ENCODE peak calls at places on chromosomes 16 and 17, in six cellular contexts. L is omental fat pad, I is GM13977, Q is choroid plexus epithelial cell, W is AG09309, B is left lung. R is an unnamed sample.

GRCh38 chr16:19875900-19876299 is 8.7 kb downstream of the GPRC5B start:
- DNase-seq in L (no peak), I (no peak), Q (no peak), W (no peak), B (no peak), R (no peak)

GRCh38 chr17:76997981-76998531 is 129.9 kb downstream of the MGAT5B start:
- DNase-seq in L (no peak), I (peak; percentile 75), Q (no peak), W (no peak), B (no peak), R (peak; percentile 69)

GRCh38 chr16:24626251-24626650 is 86.9 kb downstream of the RBBP6 start:
- DNase-seq in L (no peak), I (no peak), Q (peak; percentile 80), W (no peak), B (no peak), R (no peak)

GRCh38 chr17:78771758-78772382 is 10.2 kb downstream of the CYTH1 start:
- DNase-seq in L (no peak), I (no peak), Q (no peak), W (no peak), B (no peak), R (peak; percentile 47)

GRCh38 chr17:50204431-50204830 is 3.0 kb upstream of the COL1A1 start:
- DNase-seq in L (no peak), I (no peak), Q (no peak), W (no peak), B (no peak), R (no peak)

GRCh38 chr17:82865274-82865673 is 25.5 kb upstream of the ZNF750 start:
- DNase-seq in L (no peak), I (no peak), Q (no peak), W (no peak), B (peak; percentile 68), R (no peak)

GRCh38 chr17:35022536-35023063 is 40.9 kb downstream of the RFFL start:
- DNase-seq in L (peak; percentile 36), I (peak; percentile 46), Q (peak; percentile 98), W (peak; percentile 67), B (peak; percentile 88), R (peak; percentile 58)

GRCh38 chr17:13931111-13931526 is 138.2 kb upstream of the COX10 start:
- DNase-seq in L (no peak), I (no peak), Q (peak; percentile 39), W (peak; percentile 23), B (no peak), R (no peak)

GRCh38 chr16:88639231-88640038 is 1.1 kb downstream of the IL17C start:
- DNase-seq in L (no peak), I (no peak), Q (no peak), W (no peak), B (no peak), R (no peak)

GRCh38 chr17:75270218-75270965 is 639 bp downstream of the MIF4GD start:
- DNase-seq in L (peak; percentile 46), I (peak; percentile 86), Q (peak; percentile 73), W (no peak), B (peak; percentile 91), R (peak; percentile 81)

GRCh38 chr16:9316615-9317014 is 225.2 kb downstream of the HAPSTR1 start:
- DNase-seq in L (no peak), I (no peak), Q (no peak), W (no peak), B (no peak), R (no peak)

GRCh38 chr17:39593371-39593770 is 14.3 kb downstream of the NEUROD2 start:
- DNase-seq in L (no peak), I (no peak), Q (no peak), W (no peak), B (no peak), R (no peak)

GRCh38 chr17:28347261-28347891 is 10.0 kb downstream of the POLDIP2 start:
- DNase-seq in L (no peak), I (no peak), Q (peak; percentile 83), W (peak; percentile 83), B (no peak), R (no peak)

GRCh38 chr17:55237268-55237667 is 27.5 kb upstream of the HLF start:
- DNase-seq in L (no peak), I (no peak), Q (peak; percentile 8), W (no peak), B (no peak), R (no peak)

GRCh38 chr17:83079766-83080616 is 582 bp downstream of the METRNL start:
- DNase-seq in L (no peak), I (no peak), Q (no peak), W (no peak), B (no peak), R (no peak)

GRCh38 chr16:5466551-5466950 is 369.0 kb upstream of the EEF2KMT start:
- DNase-seq in L (no peak), I (no peak), Q (no peak), W (no peak), B (no peak), R (no peak)

GRCh38 chr17:39599006-39599664 is 8.6 kb downstream of the NEUROD2 start:
- DNase-seq in L (no peak), I (no peak), Q (no peak), W (no peak), B (no peak), R (no peak)

GRCh38 chr17:17599965-17600364 is 8.5 kb upstream of the PEMT start:
- DNase-seq in L (no peak), I (no peak), Q (no peak), W (no peak), B (no peak), R (no peak)

GRCh38 chr17:38750312-38751121 is 2.0 kb upstream of the PSMB3 start:
- DNase-seq in L (no peak), I (no peak), Q (no peak), W (no peak), B (peak; percentile 39), R (no peak)

GRCh38 chr17:56637254-56637653 is 43.8 kb downstream of the NOG start:
- DNase-seq in L (no peak), I (no peak), Q (no peak), W (no peak), B (no peak), R (no peak)

GRCh38 chr16:89700649-89701424 is 668 bp downstream of the SPATA2L start:
- DNase-seq in L (no peak), I (peak; percentile 74), Q (peak; percentile 61), W (no peak), B (peak; percentile 88), R (peak; percentile 65)

GRCh38 chr17:14972844-14973243 is 292.3 kb downstream of the PMP22 start:
- DNase-seq in L (no peak), I (no peak), Q (no peak), W (no peak), B (no peak), R (no peak)

DNA sequence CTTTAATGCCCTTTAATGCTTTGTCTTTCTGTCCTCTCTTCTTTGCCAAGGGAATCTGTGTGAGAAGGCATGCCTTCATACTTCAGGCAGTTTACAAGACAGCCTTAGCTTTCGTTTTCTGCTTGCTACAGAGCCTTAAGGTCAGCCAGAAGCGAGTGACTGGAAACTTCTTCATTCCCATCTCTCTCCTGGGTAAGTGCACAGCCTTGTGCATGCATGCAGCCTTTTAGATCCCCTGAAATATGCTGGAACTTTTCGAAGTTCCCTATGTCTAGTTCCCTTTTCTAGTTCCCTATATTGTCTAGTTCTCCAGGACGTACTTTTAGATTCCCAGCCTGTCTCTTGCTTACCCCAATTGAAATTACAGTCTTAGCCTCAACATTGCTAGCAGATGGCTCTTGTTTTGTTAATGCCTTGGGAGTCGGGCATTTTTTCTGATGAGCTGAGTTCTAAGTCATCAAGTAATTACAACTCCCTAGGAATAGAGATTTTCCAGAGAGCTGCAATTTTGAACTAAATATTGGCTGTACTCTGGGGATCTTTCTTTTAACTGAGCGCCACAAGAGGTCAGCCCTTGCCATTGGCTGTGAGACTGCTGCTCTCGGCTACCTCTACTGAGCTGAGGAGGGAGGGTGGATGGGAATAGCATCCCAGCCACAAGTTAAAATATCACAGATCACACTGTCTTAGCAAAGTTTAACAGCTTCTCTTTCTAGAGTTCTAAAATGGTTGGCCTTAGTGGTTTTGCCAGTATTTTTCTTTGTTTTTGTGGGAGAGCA is 22.7 kb upstream of the PPM1D start:
- DNase-seq in L (no peak), I (peak; percentile 28), Q (peak; percentile 88), W (no peak), B (no peak), R (peak; percentile 29)
- TF ChIP-seq CTCF in L (no peak), I (peak; percentile 36), Q (no peak), W (peak; percentile 23), B (no peak), R (peak; percentile 38)

DNA sequence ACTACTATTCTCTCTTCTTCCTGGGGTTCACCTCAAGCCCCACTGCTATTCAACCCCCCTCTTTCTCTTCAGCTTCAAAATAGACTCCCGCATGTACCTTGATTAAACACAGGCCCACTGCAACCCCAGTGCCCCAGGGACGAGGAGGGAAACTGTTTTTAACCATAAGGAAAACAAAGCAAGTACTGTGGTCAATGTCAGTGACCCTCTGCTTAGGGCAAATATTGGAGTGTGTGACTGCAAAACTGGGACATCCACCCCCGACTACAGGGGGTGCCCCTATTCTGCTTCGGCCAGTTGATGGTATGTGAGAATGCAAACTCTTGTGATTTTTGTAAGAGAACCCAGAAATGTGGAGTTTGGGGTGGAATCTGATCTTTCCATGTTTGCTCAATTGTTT is 9.5 kb upstream of the PNPO start:
- DNase-seq in L (no peak), I (no peak), Q (no peak), W (no peak), B (no peak), R (no peak)
- TF ChIP-seq CTCF in L (no peak), I (no peak), Q (no peak), W (no peak), B (no peak), R (no peak)

DNA sequence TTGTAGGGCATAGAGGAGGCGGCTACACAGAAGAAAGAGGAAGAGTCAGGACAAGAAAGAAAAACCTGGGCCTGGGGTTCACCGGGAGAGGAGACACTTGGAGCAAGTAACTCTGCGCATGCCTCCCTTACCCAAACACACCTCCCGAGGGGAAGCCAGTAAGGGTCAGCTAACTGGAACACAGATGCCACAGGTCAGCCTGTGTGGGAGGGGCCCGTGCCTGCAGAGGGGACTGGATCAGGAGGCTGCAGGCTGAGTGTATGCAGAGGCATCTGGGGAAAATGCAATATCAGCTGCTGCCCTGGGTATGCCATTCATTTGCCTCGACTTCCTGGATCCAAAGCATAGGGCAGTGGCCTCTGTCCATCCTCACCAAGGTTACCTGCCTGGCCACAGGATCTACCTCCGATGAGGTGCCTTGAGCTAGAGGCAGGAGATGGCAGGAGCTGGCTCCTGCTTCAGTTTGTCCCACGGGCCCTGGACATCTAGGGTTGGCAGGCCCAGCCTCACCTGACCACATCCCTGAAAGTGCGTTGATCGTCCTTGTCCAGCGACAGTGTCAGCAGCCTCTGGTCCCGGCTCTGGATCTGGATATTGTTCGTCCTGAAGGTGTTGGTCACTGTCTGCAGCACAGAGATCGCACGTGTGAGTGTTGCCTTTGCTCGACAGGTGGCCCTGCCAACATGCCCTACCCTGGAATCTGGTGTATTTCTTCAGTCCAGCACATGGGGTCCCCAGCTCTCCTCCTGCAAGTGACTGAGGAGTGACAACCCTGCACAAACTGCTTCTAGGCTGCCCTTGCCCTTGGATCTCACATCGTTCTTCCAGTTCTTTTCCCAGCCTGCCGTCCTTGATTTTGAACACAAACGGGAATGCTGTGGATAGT is 4.6 kb upstream of the MFSD6L start:
- DNase-seq in L (no peak), I (no peak), Q (no peak), W (no peak), B (no peak), R (no peak)
- TF ChIP-seq CTCF in L (no peak), I (peak; percentile 26), Q (no peak), W (no peak), B (no peak), R (no peak)

DNA sequence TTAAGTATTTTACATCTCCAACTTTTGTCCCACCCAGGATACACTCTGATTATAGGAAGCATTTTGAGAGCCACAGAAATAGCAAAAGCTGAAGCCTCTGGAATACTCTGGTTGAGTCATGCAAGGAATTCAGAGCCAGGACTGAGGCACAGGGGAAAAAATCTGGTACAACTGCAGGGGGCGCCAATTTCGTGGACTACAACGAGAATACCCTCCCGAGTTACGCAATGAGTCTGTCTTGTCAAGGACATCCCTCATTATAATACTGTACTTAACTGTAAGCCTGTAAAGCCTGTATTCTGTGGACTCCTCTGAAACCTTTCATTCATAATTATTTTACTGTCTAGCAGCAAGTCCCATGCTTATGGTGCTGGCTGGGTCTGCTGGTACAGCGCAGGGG is 7.8 kb downstream of the HOXB1 start:
- DNase-seq in L (no peak), I (no peak), Q (no peak), W (no peak), B (no peak), R (no peak)
- TF ChIP-seq CTCF in L (no peak), I (no peak), Q (peak; percentile 2), W (peak; percentile 23), B (no peak), R (no peak)

R was measured in GM10248.